ENCODE peak calls at places on chromosomes 7 and 10, in six cellular contexts. D, C, U, P, Y and L are unnamed samples.

GRCh38 chr10:88120599-88121333 is 257.3 kb downstream of the PTEN start:
- ATAC-seq in Y (peak; percentile 71), U (no peak), D (no peak), P (no peak), C (peak; percentile 67), L (no peak)

GRCh38 chr10:95261926-95262325 is 28.9 kb downstream of the PDLIM1 start:
- ATAC-seq in C (no peak), Y (no peak), P (no peak), D (no peak), U (no peak), L (no peak)

GRCh38 chr10:63213489-63213888 is 80.4 kb downstream of the NRBF2 start:
- ATAC-seq in Y (no peak), D (no peak), C (no peak), U (no peak), P (no peak), L (no peak)

GRCh38 chr7:140723002-140723401 is 26.5 kb downstream of the NDUFB2 start:
- ATAC-seq in Y (no peak), U (no peak), C (no peak), P (peak; percentile 99), D (no peak), L (no peak)

GRCh38 chr10:99619851-99620712 is at the start of gene SLC25A28:
- ATAC-seq in P (no peak), D (no peak), C (peak; percentile 87), Y (no peak), U (peak; percentile 90), L (peak; percentile 0)

GRCh38 chr7:158247758-158248487 is 339.7 kb downstream of the PTPRN2 start:
- ATAC-seq in D (no peak), U (no peak), C (no peak), Y (no peak), P (no peak), L (no peak)

GRCh38 chr7:37284285-37284684 is 164.4 kb downstream of the ELMO1 start:
- ATAC-seq in Y (no peak), D (no peak), P (no peak), C (no peak), U (no peak), L (no peak)

GRCh38 chr7:32905175-32905662 is 13.7 kb upstream of the KBTBD2 start:
- ATAC-seq in U (peak; percentile 75), P (peak; percentile 88), Y (peak; percentile 79), C (peak; percentile 75), D (peak; percentile 85), L (peak; percentile 73)

GRCh38 chr10:80372675-80373074 is 16.1 kb downstream of the DYDC2 start:
- ATAC-seq in Y (no peak), D (no peak), C (no peak), P (no peak), U (no peak), L (no peak)

GRCh38 chr10:29619273-29619672 is 15.5 kb downstream of the SVIL start:
- ATAC-seq in C (no peak), D (no peak), P (no peak), U (peak; percentile 5), Y (no peak), L (peak; percentile 17)

GRCh38 chr10:93850484-93851015 is 43.2 kb upstream of the SLC35G1 start:
- ATAC-seq in C (no peak), P (no peak), D (no peak), U (no peak), Y (no peak), L (no peak)

GRCh38 chr7:105402221-105403095 is 13.7 kb upstream of the SRPK2 start:
- ATAC-seq in D (no peak), U (no peak), Y (no peak), C (no peak), P (no peak), L (no peak)

GRCh38 chr7:21617513-21617912 is 74.7 kb downstream of the DNAH11 start:
- ATAC-seq in C (no peak), D (peak; percentile 5), P (no peak), Y (no peak), U (no peak), L (peak; percentile 19)

GRCh38 chr10:7696545-7696944 is 6.6 kb upstream of the ITIH2 start:
- ATAC-seq in U (peak; percentile 96), Y (no peak), C (peak; percentile 79), D (no peak), P (no peak), L (peak; percentile 83)

GRCh38 chr7:17044396-17044795 is 162.6 kb upstream of the AGR3 start:
- ATAC-seq in P (no peak), C (no peak), Y (no peak), D (no peak), U (no peak), L (no peak)

GRCh38 chr7:128738570-128739047 is 550 bp upstream of the CALU start:
- ATAC-seq in P (peak; percentile 11), U (peak; percentile 24), D (peak; percentile 15), Y (no peak), C (peak; percentile 7), L (peak; percentile 39)

GRCh38 chr10:98062424-98062823 is 32.0 kb upstream of the CRTAC1 start:
- ATAC-seq in C (no peak), U (no peak), D (no peak), Y (no peak), P (no peak), L (no peak)

GRCh38 chr10:88159127-88159829 is 295.9 kb downstream of the PTEN start:
- ATAC-seq in U (no peak), D (no peak), Y (no peak), C (no peak), P (no peak), L (no peak)

GRCh38 chr7:40604601-40605438 is 470.0 kb downstream of the SUGCT start:
- ATAC-seq in Y (no peak), D (no peak), P (no peak), C (peak; percentile 89), U (peak; percentile 82), L (no peak)

GRCh38 chr7:75757860-75758259 is 14.2 kb downstream of the CCL26 start:
- ATAC-seq in Y (no peak), P (no peak), U (no peak), D (no peak), C (no peak), L (no peak)

GRCh38 chr7:107946451-107946850 is 55.5 kb downstream of the DLD start:
- ATAC-seq in C (no peak), Y (no peak), D (peak; percentile 48), P (no peak), U (no peak), L (no peak)

GRCh38 chr7:157652161-157652953 is 315.6 kb downstream of the DNAJB6 start:
- ATAC-seq in U (no peak), C (no peak), Y (no peak), D (no peak), P (no peak), L (no peak)

GRCh38 chr7:149261321-149261828 is 621 bp upstream of the ZNF783 start:
- ATAC-seq in P (peak; percentile 1), U (peak; percentile 3), D (peak; percentile 38), Y (no peak), C (no peak), L (no peak)

GRCh38 chr7:109635374-109635773 is 1065.7 kb downstream of the DNAJB9 start:
- ATAC-seq in Y (no peak), U (peak; percentile 29), C (peak; percentile 67), P (no peak), D (no peak), L (no peak)

GRCh38 chr10:30759423-30759822 is 129.9 kb upstream of the LYZL2 start:
- ATAC-seq in U (no peak), Y (no peak), P (no peak), D (no peak), C (no peak), L (no peak)

GRCh38 chr7:83613232-83613631 is 35.7 kb downstream of the SEMA3E start:
- ATAC-seq in U (no peak), C (no peak), P (no peak), D (no peak), Y (no peak), L (no peak)

GRCh38 chr7:91367812-91368578 is 103.8 kb downstream of the FZD1 start:
- ATAC-seq in U (no peak), Y (no peak), D (no peak), C (no peak), P (no peak), L (no peak)

GRCh38 chr7:21261627-21262564 is 166.0 kb upstream of the SP4 start:
- ATAC-seq in C (no peak), Y (peak; percentile 94), P (peak; percentile 91), U (no peak), D (peak; percentile 79), L (no peak)

GRCh38 chr7:42685911-42686310 is 226.0 kb downstream of the C7orf25 start:
- ATAC-seq in U (no peak), C (no peak), P (no peak), D (no peak), Y (no peak), L (no peak)

GRCh38 chr10:24851595-24851994 is 100.8 kb downstream of the PRTFDC1 start:
- ATAC-seq in C (no peak), P (peak; percentile 64), Y (no peak), D (peak; percentile 70), U (no peak), L (no peak)

GRCh38 chr7:101754432-101755159 is 62.8 kb upstream of the CUX1 start:
- ATAC-seq in U (peak; percentile 27), Y (peak; percentile 20), P (peak; percentile 49), D (peak; percentile 61), C (no peak), L (no peak)

GRCh38 chr10:88980836-88981235 is 9.8 kb upstream of the FAS start:
- ATAC-seq in U (no peak), C (peak; percentile 45), Y (no peak), P (no peak), D (no peak), L (peak; percentile 26)

GRCh38 chr10:51733061-51733460 is 33.7 kb upstream of the CSTF2T start:
- ATAC-seq in C (no peak), Y (no peak), D (no peak), P (no peak), U (no peak), L (no peak)

GRCh38 chr7:135843214-135843613 is 94.6 kb upstream of the FAM180A start:
- ATAC-seq in P (no peak), C (no peak), Y (no peak), D (no peak), U (no peak), L (no peak)